ENCODE peak calls at places on chromosomes 3 and 15, in nine cellular contexts. G, B, O, F, S, A, J, N and T are unnamed samples.

GRCh38 chr3:149553781-149554451 is 79.4 kb downstream of the TM4SF4 start:
- DNase-seq in G (no peak), B (no peak), O (no peak), F (no peak), S (peak; percentile 84), A (peak; percentile 62), J (no peak), N (no peak), T (no peak)

GRCh38 chr15:62709261-62709660 is 333.3 kb upstream of the TPM1 start:
- DNase-seq in G (no peak), B (no peak), O (no peak), F (no peak), S (no peak), A (no peak), J (no peak), N (no peak), T (no peak)

GRCh38 chr3:124784686-124785382 is 54.6 kb downstream of the UMPS start:
- DNase-seq in G (no peak), B (peak; percentile 14), O (no peak), F (no peak), S (no peak), A (no peak), J (no peak), N (no peak), T (no peak)

GRCh38 chr3:136078421-136079364 is 113.2 kb downstream of the PPP2R3A start:
- DNase-seq in G (no peak), B (no peak), O (peak; percentile 30), F (peak; percentile 37), S (peak; percentile 47), A (no peak), J (no peak), N (no peak), T (no peak)

GRCh38 chr3:185822221-185822956 is 2.5 kb downstream of the IGF2BP2 start:
- DNase-seq in G (no peak), B (no peak), O (peak; percentile 65), F (no peak), S (peak; percentile 86), A (no peak), J (no peak), N (no peak), T (no peak)

GRCh38 chr3:124478834-124479233 is 251.4 kb upstream of the UMPS start:
- DNase-seq in G (no peak), B (no peak), O (no peak), F (no peak), S (no peak), A (no peak), J (no peak), N (no peak), T (no peak)

GRCh38 chr3:126179825-126180476 is 435 bp downstream of the ALDH1L1 start:
- DNase-seq in G (peak; percentile 54), B (no peak), O (no peak), F (no peak), S (peak; percentile 32), A (peak; percentile 74), J (no peak), N (peak; percentile 73), T (no peak)

GRCh38 chr3:24303057-24303754 is 191.4 kb downstream of the THRB start:
- DNase-seq in G (no peak), B (no peak), O (no peak), F (no peak), S (peak; percentile 26), A (no peak), J (no peak), N (no peak), T (no peak)

GRCh38 chr3:15271785-15272381 is 60.5 kb downstream of the SH3BP5 start:
- DNase-seq in G (no peak), B (peak; percentile 83), O (no peak), F (peak; percentile 70), S (no peak), A (no peak), J (no peak), N (no peak), T (no peak)

GRCh38 chr3:47475029-47475569 is 642 bp downstream of the SCAP start:
- DNase-seq in G (peak; percentile 47), B (no peak), O (peak; percentile 5), F (no peak), S (peak; percentile 69), A (no peak), J (no peak), N (peak; percentile 19), T (no peak)

DNA sequence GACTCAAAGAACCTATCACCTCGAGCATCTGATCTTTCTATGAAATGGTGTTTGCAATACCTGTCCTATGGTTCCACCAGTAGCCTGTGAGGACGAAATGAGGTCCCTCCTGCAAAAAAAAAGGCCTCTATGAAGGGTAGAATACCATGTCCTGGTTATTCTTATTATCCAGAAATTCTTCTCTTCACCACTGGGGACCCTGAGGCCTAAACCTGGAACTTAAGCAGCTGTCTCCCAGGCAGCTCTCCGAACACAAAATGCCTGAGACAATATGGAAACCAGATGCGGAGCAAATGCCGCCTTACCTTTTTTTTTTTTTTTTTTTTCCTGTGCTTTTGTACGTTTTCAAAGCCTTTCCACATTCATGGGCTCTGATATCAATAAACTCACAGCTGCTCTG is 62.1 kb upstream of the WNT5A start:
- DNase-seq in G (no peak), B (no peak), O (no peak), F (no peak), S (peak; percentile 60), A (no peak), J (no peak), N (no peak), T (no peak)
- TF ChIP-seq CTCF in G (no peak), B (no peak), O (no peak), F (no peak), S (peak; percentile 39), A (no peak), J (peak; percentile 27), N (peak; percentile 8), T (no peak)

DNA sequence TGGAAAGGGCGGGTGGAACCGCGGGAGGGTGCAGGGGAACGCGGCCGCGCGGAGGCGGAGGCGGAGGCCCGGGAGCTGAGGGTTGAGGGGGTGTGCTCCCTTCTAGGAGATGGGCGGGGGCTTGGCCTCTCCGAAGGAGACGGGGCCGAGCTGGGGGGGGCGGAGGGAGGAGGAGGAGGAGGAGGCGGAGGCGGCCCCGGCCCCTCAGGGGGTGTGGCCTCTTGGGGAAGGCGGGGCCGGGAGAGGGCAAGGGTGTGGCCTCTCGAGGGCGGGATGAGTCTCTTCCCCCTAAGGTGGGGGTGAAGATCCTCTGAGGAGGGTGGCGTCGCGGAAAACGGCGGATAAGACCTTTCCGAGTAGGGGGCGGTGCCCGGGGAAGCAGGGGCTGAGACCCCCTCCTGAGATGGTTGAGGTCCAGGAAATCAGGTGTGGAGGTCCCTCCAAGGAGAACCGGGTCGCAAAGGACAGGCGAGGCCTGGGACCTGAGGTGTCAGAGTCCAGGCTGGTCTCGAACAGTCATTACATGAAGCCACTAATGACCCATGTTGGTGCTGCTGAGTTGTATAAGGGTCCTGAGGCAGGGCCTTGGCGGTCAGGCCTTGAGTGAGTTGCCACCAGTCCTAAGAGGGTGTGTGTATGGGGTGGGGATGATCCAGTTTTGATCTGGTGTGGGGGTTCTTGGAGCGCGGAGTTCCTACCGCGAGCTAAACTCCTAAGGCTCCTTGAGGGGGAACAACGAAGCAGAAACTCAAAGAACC is 759 bp downstream of the WDR6 start:
- DNase-seq in G (peak; percentile 88), B (peak; percentile 87), O (peak; percentile 83), F (peak; percentile 86), S (peak; percentile 91), A (peak; percentile 91), J (peak; percentile 80), N (peak; percentile 92), T (peak; percentile 94)
- TF ChIP-seq CTCF in G (no peak), B (no peak), O (no peak), F (no peak), S (no peak), A (no peak), J (no peak), N (no peak), T (no peak)

DNA sequence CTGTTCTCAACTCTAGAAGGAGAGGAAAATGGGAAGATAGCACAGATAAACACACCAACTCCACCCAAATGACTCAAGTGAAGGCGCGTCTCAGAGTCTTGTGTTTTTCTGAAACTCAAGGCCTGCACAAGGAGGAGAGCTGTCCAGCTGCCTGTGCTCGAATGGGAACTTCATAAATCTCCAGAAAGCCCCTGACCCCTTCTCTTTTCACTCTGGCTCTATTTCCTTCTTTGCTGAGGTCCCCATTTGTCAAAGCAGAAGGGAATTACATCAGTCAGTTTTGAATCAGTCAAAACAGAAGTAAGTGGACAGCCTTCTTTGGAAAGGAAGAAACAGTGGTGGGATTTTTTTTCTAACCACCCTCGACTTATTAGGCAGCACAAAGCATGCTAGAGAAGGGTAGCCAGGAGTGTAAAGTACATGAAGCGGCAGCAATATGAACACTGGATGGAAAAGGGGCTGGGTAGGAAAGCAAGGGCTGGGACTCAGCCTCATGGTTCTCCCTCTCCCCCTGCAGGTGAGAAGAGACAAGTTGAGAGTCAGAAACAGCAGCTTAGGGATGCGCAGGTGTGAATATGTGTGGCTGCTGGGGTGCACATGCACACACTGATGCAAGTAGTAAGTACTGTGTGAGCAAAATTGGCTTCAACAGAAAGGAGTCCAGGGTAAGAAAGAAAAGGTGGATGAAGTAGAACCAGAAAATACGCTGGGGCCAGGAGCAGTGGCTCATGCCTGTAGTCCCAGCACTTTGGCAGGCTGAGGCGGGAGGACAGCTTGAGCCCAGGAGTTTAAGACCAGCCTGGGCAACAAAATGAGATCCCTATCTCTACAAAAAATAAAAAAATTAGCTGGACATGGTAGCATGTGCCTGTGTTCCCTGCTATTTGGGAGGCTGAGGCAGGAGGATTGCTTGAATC is 36.6 kb upstream of the MAGEF1 start:
- DNase-seq in G (no peak), B (no peak), O (peak; percentile 66), F (peak; percentile 56), S (no peak), A (peak; percentile 60), J (no peak), N (peak; percentile 66), T (no peak)
- TF ChIP-seq CTCF in G (peak; percentile 45), B (no peak), O (peak; percentile 67), F (no peak), S (peak; percentile 35), A (peak; percentile 83), J (peak; percentile 33), N (peak; percentile 84), T (peak; percentile 8)

DNA sequence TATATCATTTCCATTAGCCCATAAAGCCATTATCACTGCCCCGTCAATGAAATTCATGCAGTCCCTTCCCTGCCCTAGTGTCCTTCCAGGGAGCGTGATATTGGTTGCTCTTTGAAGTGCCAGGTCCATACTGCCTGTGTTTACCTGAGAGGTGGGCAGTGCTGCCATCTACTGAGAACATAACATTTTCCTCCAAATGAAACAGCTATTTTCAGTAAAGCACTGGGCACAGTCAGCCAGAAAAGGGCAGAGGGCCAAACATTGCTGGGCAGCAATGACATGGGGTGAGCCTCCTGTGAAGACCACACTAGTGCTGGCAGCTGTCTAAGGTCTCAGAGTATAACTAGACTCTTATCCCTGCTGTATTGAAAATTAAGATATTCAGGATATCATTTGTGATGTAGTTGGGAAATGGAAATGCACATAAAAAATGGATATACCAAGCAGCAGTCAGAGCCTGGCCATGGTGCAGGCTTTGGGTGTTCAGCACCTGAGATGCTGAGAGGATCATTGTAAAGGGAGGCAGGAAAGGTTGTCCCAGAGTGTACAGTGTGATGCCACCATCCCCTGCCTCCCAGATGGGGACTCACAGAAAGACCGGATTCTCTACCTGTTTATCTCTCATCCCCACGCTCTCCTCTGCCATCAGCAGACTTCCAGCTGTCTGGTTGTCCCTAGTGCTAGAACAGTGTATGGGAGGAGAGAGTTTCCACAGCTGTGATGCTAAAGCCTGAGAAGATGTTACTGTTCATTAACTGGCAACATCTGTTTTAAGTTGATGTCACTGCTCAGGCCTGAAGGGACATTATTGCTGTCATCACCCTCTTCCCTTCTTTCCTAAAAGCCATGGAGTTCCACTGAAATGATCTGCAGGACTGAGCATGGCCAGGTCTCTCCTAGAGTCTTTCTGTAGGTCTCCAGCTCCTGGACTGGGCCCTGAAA is 108.8 kb downstream of the ARNT2 start:
- DNase-seq in G (no peak), B (no peak), O (peak; percentile 38), F (no peak), S (peak; percentile 40), A (peak; percentile 41), J (no peak), N (peak; percentile 17), T (no peak)
- TF ChIP-seq CTCF in G (no peak), B (no peak), O (peak; percentile 43), F (no peak), S (peak; percentile 27), A (no peak), J (no peak), N (peak; percentile 50), T (peak; percentile 44)